ENCODE peak calls at places on chromosomes 2 and 18, in nine cellular contexts. S is caudate nucleus; N is NCI-H345; T is activated CD8-positive, alpha-beta T cell treated with anti-CD3 and anti-CD28 coated beads, Interleukin-2, amount 10 ng/mL, durations not matched to agents 7 days and 5 days; B is EH; A is suprapubic skin; V is AG10803; Q is T-helper 1 cell; Z is stimulated activated CD4-positive, alpha-beta T cell treated with anti-CD3 and anti-CD28 coated beads, TNF-alpha, amount 100 ng/mL, for 4 hours. I is an unnamed sample.

GRCh38 chr2:11688222-11689069 is 18.5 kb upstream of the NTSR2 start:
- DNase-seq in S (peak), N (peak), T (peak), B (peak), A (peak), V (peak), Q (peak), Z (peak), I (peak)

GRCh38 chr18:67583621-67584020 is 67.1 kb upstream of the DSEL start:
- DNase-seq in S (no peak), N (no peak), T (no peak), B (peak), A (no peak), V (peak), Q (no peak), Z (no peak), I (no peak)

GRCh38 chr18:2627821-2628276 is 27.7 kb upstream of the SMCHD1 start:
- DNase-seq in S (no peak), N (no peak), T (no peak), B (peak), A (no peak), V (no peak), Q (no peak), Z (no peak), I (no peak)

GRCh38 chr18:73717570-73717969 is 430.1 kb downstream of the FBXO15 start:
- DNase-seq in S (no peak), N (no peak), T (no peak), B (peak), A (no peak), V (peak), Q (no peak), Z (no peak), I (no peak)

GRCh38 chr2:68548396-68548795 is 81.0 kb downstream of the APLF start:
- DNase-seq in S (no peak), N (no peak), T (no peak), B (peak), A (no peak), V (peak), Q (no peak), Z (no peak), I (no peak)

GRCh38 chr2:212667751-212668316 is 129.2 kb upstream of the ERBB4 start:
- DNase-seq in S (no peak), N (no peak), T (no peak), B (no peak), A (no peak), V (no peak), Q (no peak), Z (no peak), I (no peak)

GRCh38 chr18:56975276-56975675 is 171.6 kb upstream of the BOD1L2 start:
- DNase-seq in S (no peak), N (no peak), T (no peak), B (no peak), A (no peak), V (no peak), Q (no peak), Z (no peak), I (no peak)

GRCh38 chr2:239884875-239885274 is 140.3 kb downstream of the NDUFA10 start:
- DNase-seq in S (no peak), N (no peak), T (no peak), B (no peak), A (no peak), V (no peak), Q (no peak), Z (no peak), I (no peak)

GRCh38 chr2:120059483-120059882 is 46.6 kb downstream of the EPB41L5 start:
- DNase-seq in S (no peak), N (no peak), T (no peak), B (no peak), A (no peak), V (no peak), Q (no peak), Z (no peak), I (no peak)

GRCh38 chr2:112646102-112646719 is 472 bp downstream of the SLC20A1 start:
- DNase-seq in S (peak), N (peak), T (peak), B (peak), A (no peak), V (no peak), Q (no peak), Z (no peak), I (peak)

GRCh38 chr2:29518010-29518409 is 402.8 kb downstream of the CLIP4 start:
- DNase-seq in S (no peak), N (no peak), T (no peak), B (peak), A (no peak), V (peak), Q (no peak), Z (no peak), I (no peak)

GRCh38 chr2:174841931-174842330 is 77.7 kb upstream of the CHRNA1 start:
- DNase-seq in S (no peak), N (no peak), T (no peak), B (no peak), A (no peak), V (no peak), Q (no peak), Z (no peak), I (no peak)

GRCh38 chr18:59072727-59073421 is 66.8 kb upstream of the SEC11C start:
- DNase-seq in S (no peak), N (no peak), T (no peak), B (no peak), A (no peak), V (no peak), Q (no peak), Z (no peak), I (no peak)

GRCh38 chr2:44169155-44169898 is 652 bp downstream of the PPM1B start:
- DNase-seq in S (peak), N (peak), T (peak), B (peak), A (no peak), V (peak), Q (peak), Z (peak), I (peak)

GRCh38 chr2:217802261-217802660 is 200.5 kb downstream of the TNS1 start:
- DNase-seq in S (no peak), N (no peak), T (no peak), B (no peak), A (peak), V (no peak), Q (no peak), Z (no peak), I (no peak)

GRCh38 chr2:120228503-120228902 is 5.3 kb upstream of the TMEM185B start:
- DNase-seq in S (no peak), N (no peak), T (no peak), B (no peak), A (peak), V (no peak), Q (no peak), Z (no peak), I (no peak)

GRCh38 chr2:47214385-47214784 is 59.3 kb upstream of the STPG4 start:
- DNase-seq in S (no peak), N (no peak), T (no peak), B (no peak), A (no peak), V (no peak), Q (no peak), Z (no peak), I (no peak)

GRCh38 chr2:230931556-230932231 is 6.7 kb upstream of the GPR55 start:
- DNase-seq in S (no peak), N (peak), T (no peak), B (no peak), A (peak), V (no peak), Q (no peak), Z (no peak), I (no peak)

GRCh38 chr2:163213699-163214098 is 375.1 kb upstream of the KCNH7 start:
- DNase-seq in S (no peak), N (no peak), T (no peak), B (peak), A (no peak), V (peak), Q (no peak), Z (no peak), I (no peak)

GRCh38 chr2:41994661-41995060 is 53.2 kb upstream of the PKDCC start:
- DNase-seq in S (no peak), N (no peak), T (no peak), B (no peak), A (no peak), V (no peak), Q (no peak), Z (no peak), I (no peak)

GRCh38 chr2:238938460-238939055 is 90.7 kb downstream of the TWIST2 start:
- DNase-seq in S (no peak), N (no peak), T (peak), B (peak), A (peak), V (peak), Q (no peak), Z (no peak), I (no peak)

GRCh38 chr2:143068094-143068890 is 60.9 kb upstream of the ARHGAP15 start:
- DNase-seq in S (no peak), N (no peak), T (no peak), B (no peak), A (no peak), V (no peak), Q (no peak), Z (no peak), I (no peak)

GRCh38 chr2:23414876-23415275 is 29.9 kb downstream of the KLHL29 start:
- DNase-seq in S (no peak), N (no peak), T (no peak), B (peak), A (no peak), V (peak), Q (no peak), Z (no peak), I (no peak)

I was measured in effector CD8-positive, alpha-beta T cell.